ENCODE peak calls at places on chromosomes 4 and X, in five cellular contexts. D is GM13977, H is natural killer cell, O is nephron progenitor cell, F is astrocyte of the spinal cord. W is an unnamed sample.

GRCh38 chr4:141647982-141648381 is 11.6 kb downstream of the IL15 start:
- DNase-seq in F (no peak), O (no peak), D (no peak), H (no peak), W (no peak)

GRCh38 chr4:159684061-159684460 is 581.2 kb downstream of the RAPGEF2 start:
- DNase-seq in F (no peak), D (no peak), H (no peak), O (no peak), W (peak; percentile 58)

GRCh38 chrX:50941638-50942037 is 31.1 kb downstream of the BMP15 start:
- DNase-seq in O (peak; percentile 4), D (no peak), F (no peak), H (no peak), W (no peak)

GRCh38 chr4:141121768-141122415 is 11.4 kb downstream of the RNF150 start:
- DNase-seq in D (no peak), H (no peak), F (no peak), O (no peak), W (no peak)

GRCh38 chrX:45824471-45824870 is 623.8 kb upstream of the DIPK2B start:
- DNase-seq in O (no peak), D (no peak), H (no peak), F (peak; percentile 92), W (peak; percentile 93)

GRCh38 chr4:61886180-61886579 is 686.1 kb downstream of the ADGRL3 start:
- DNase-seq in H (no peak), F (no peak), O (no peak), D (no peak), W (no peak)

GRCh38 chrX:9369802-9370291 is 95.0 kb upstream of the TBL1X start:
- DNase-seq in H (peak; percentile 39), D (no peak), O (no peak), F (peak; percentile 42), W (no peak)

GRCh38 chr4:20137176-20137575 is 114.5 kb upstream of the SLIT2 start:
- DNase-seq in O (no peak), F (peak; percentile 41), H (no peak), D (no peak), W (no peak)

GRCh38 chr4:183335369-183335940 is 13.2 kb upstream of the CLDN24 start:
- DNase-seq in H (no peak), F (peak; percentile 86), O (no peak), D (no peak), W (peak; percentile 93)

GRCh38 chr4:186104114-186104894 is at the start of gene FAM149A:
- DNase-seq in O (peak; percentile 66), D (peak; percentile 57), H (peak; percentile 20), F (no peak), W (no peak)

GRCh38 chr4:67480810-67481209 is 64.5 kb downstream of the CENPC start:
- DNase-seq in F (no peak), H (no peak), D (no peak), O (no peak), W (no peak)

GRCh38 chrX:11267311-11267910 is 25.8 kb upstream of the AMELX start:
- DNase-seq in O (no peak), H (no peak), F (no peak), D (no peak), W (no peak)

GRCh38 chrX:131821945-131822622 is 201.0 kb upstream of the STK26 start:
- DNase-seq in H (no peak), D (peak; percentile 43), F (peak; percentile 86), O (no peak), W (no peak)

GRCh38 chr4:153538408-153539057 is 72.4 kb downstream of the TMEM131L start:
- DNase-seq in F (peak; percentile 38), D (no peak), H (no peak), O (peak; percentile 18), W (no peak)

GRCh38 chr4:23890369-23891063 is 669 bp upstream of the PPARGC1A start:
- DNase-seq in F (peak; percentile 5), O (no peak), D (no peak), H (no peak), W (no peak)

GRCh38 chr4:63226236-63226635 is 1183.0 kb downstream of the TECRL start:
- DNase-seq in H (no peak), F (no peak), O (no peak), D (no peak), W (no peak)

GRCh38 chrX:105323951-105324350 is 103.5 kb upstream of the TEX13A start:
- DNase-seq in O (no peak), H (no peak), F (peak; percentile 66), D (no peak), W (peak; percentile 68)

GRCh38 chrX:19624754-19625153 is 109.4 kb upstream of the MAP3K15 start:
- DNase-seq in H (no peak), D (no peak), O (no peak), F (no peak), W (no peak)

GRCh38 chr4:141473026-141473540 is 163.3 kb upstream of the IL15 start:
- DNase-seq in O (no peak), H (no peak), D (no peak), F (no peak), W (no peak)

GRCh38 chr4:73668806-73669205 is 48.6 kb upstream of the RASSF6 start:
- DNase-seq in D (no peak), O (peak; percentile 30), F (peak; percentile 37), H (no peak), W (peak; percentile 33)

GRCh38 chrX:17830211-17830610 is 30.9 kb downstream of the RAI2 start:
- DNase-seq in F (no peak), O (no peak), H (no peak), D (no peak), W (no peak)

GRCh38 chrX:17923546-17923945 is 62.4 kb upstream of the RAI2 start:
- DNase-seq in O (no peak), D (no peak), H (no peak), F (no peak), W (no peak)

GRCh38 chrX:43836435-43837184 is 45.6 kb downstream of the MAOB start:
- DNase-seq in D (peak; percentile 16), O (no peak), F (peak; percentile 33), H (no peak), W (no peak)

GRCh38 chr4:144611850-144612249 is 34.1 kb upstream of the HHIP start:
- DNase-seq in D (peak; percentile 44), F (no peak), O (peak; percentile 5), H (no peak), W (no peak)
- TF ChIP-seq CTCF in D (peak; percentile 44), F (peak; percentile 53), O (peak; percentile 35), H (no peak), W (peak; percentile 62)

DNA sequence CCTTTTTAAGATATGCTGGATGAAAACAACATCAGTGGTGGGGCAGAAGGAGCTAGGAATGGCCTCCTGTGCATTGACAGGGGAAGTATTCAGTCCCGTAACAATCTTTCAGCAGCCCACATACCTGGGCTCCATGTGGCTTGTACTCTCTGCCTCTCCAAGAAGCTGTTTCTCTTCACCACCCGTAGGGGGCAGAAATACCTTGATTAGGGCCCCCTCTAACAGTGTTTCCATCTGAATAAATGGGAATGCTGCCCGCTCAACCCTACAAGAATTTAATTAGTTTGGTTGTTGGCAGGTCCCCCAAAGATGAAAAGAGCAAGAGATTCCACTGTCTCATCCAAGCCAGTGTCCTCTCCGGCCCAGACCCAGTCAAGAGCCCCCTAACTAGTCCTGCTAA is 155.2 kb downstream of the SMIM20 start:
- DNase-seq in D (peak; percentile 45), H (no peak), O (no peak), F (peak; percentile 45), W (no peak)
- TF ChIP-seq CTCF in D (peak; percentile 72), H (peak; percentile 9), O (peak; percentile 43), F (peak; percentile 58), W (peak; percentile 63)

GRCh38 chr4:96170198-96170597 is 330.3 kb downstream of the PDHA2 start:
- DNase-seq in D (no peak), O (no peak), H (no peak), F (no peak), W (no peak)
- TF ChIP-seq CTCF in D (peak; percentile 34), O (no peak), H (no peak), F (peak; percentile 6), W (peak; percentile 2)

GRCh38 chrX:135191838-135192237 is 20.6 kb upstream of the CT55 start:
- DNase-seq in F (no peak), D (no peak), O (no peak), H (no peak), W (no peak)

GRCh38 chrX:135185795-135186443 is 14.7 kb upstream of the CT55 start:
- DNase-seq in H (no peak), F (peak; percentile 33), O (peak; percentile 25), D (peak; percentile 63), W (peak; percentile 30)
- TF ChIP-seq CTCF in H (no peak), F (peak; percentile 47), O (peak; percentile 47), D (peak; percentile 65), W (peak; percentile 61)

DNA sequence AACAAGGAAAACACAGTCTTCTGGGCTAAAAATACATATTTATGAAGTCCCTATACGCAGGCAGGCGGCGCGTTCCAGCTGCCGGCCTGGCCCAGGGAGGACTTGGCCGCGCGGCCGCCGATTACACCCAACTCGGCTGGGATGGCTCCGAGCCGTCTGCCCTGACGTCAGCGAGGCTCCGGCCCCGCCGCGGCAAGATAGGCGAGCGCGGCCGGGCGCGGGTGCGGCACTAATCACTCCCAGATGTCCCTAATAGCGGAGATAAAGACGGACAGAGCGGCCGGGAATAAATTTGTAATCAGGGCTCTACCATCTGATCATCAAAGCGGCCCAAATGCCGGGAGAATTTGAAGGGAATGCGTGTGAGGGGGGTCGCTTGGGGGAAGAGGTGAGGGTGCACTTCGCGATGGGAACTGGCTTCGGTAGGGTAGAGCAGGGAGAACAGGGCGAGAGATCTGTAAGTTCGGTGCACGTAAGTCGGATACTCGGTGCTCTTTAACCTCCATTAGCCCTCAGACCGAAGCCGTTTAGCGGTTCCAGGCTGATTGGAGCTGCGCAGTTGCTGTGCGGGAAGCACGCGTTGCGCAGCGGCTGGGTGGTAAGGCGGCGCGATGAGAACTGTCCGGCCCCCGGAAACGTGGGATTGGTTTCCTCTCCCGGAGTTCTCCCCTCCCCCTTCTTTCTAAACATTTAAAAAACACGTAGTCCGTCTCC is 7.7 kb downstream of the HAND2 start:
- DNase-seq in F (peak; percentile 77), D (no peak), O (peak; percentile 77), H (no peak), W (no peak)
- TF ChIP-seq CTCF in F (no peak), D (no peak), O (no peak), H (no peak), W (no peak)

W was measured in foreskin keratinocyte.